ENCODE peak calls at places on chromosomes 16 and 17, in five cellular contexts. H is lung microvascular endothelial cell; F is activated T-cell treated with anti-CD3 and anti-CD28 coated beads, Interleukin-2, amount 50 U/mL, for 72 hours; G is NCI-H446; E is NCI-H1105. N is an unnamed sample.
A peak's percentile ranks its signal among the peaks of the same experiment; 100 is the strongest.

GRCh38 chr17:77428901-77429734 is 288.3 kb downstream of the SEC14L1 start:
- DNase-seq in H (peak; percentile 44), F (no peak), G (no peak), E (no peak), N (no peak)

GRCh38 chr17:1455291-1455747 is 713 bp downstream of the CRK start:
- DNase-seq in H (peak; percentile 72), F (peak; percentile 47), G (no peak), E (peak; percentile 16), N (peak; percentile 89)

GRCh38 chr17:44204453-44204882 is 4.8 kb upstream of the ATXN7L3 start:
- DNase-seq in H (no peak), F (no peak), G (no peak), E (no peak), N (no peak)

GRCh38 chr17:42975265-42975664 is 4.6 kb downstream of the PTGES3L start:
- DNase-seq in H (no peak), F (no peak), G (no peak), E (no peak), N (no peak)

GRCh38 chr16:29680180-29680598 is 1.2 kb downstream of the QPRT start:
- DNase-seq in H (no peak), F (no peak), G (no peak), E (no peak), N (no peak)

GRCh38 chr16:17939723-17940122 is 396.8 kb downstream of the NPIPA8 start:
- DNase-seq in H (no peak), F (no peak), G (no peak), E (no peak), N (no peak)

GRCh38 chr17:80455328-80455710 is 21.1 kb downstream of the NPTX1 start:
- DNase-seq in H (peak; percentile 65), F (peak; percentile 57), G (no peak), E (no peak), N (peak; percentile 76)

GRCh38 chr17:74815671-74816370 is 39.7 kb upstream of the NAT9 start:
- DNase-seq in H (no peak), F (no peak), G (no peak), E (no peak), N (no peak)

GRCh38 chr17:38869647-38870258 is at the start of gene LASP1:
- DNase-seq in H (peak; percentile 91), F (peak; percentile 93), G (peak; percentile 68), E (peak; percentile 77), N (peak; percentile 54)

GRCh38 chr17:82225368-82226029 is 3.3 kb upstream of the SLC16A3 start:
- DNase-seq in H (no peak), F (no peak), G (no peak), E (no peak), N (no peak)

GRCh38 chr16:84806256-84806889 is 13.4 kb upstream of the CRISPLD2 start:
- DNase-seq in H (peak; percentile 35), F (peak; percentile 15), G (no peak), E (no peak), N (peak; percentile 83)

GRCh38 chr16:66441586-66442375 is 14.7 kb downstream of the BEAN1 start:
- DNase-seq in H (no peak), F (no peak), G (no peak), E (no peak), N (no peak)

GRCh38 chr16:59192551-59193199 is 458.6 kb upstream of the GOT2 start:
- DNase-seq in H (peak; percentile 43), F (peak; percentile 46), G (no peak), E (no peak), N (no peak)

GRCh38 chr17:34424814-34425490 is 61.9 kb upstream of the CCL1 start:
- DNase-seq in H (no peak), F (no peak), G (no peak), E (no peak), N (no peak)

GRCh38 chr17:2138768-2139167 is 83.9 kb downstream of the HIC1 start:
- DNase-seq in H (peak; percentile 15), F (no peak), G (no peak), E (peak; percentile 83), N (no peak)

GRCh38 chr16:19744670-19745069 is 26.6 kb downstream of the IQCK start:
- DNase-seq in H (peak; percentile 71), F (no peak), G (no peak), E (no peak), N (no peak)

GRCh38 chr17:58691701-58692238 is at the start of gene TEX14:
- DNase-seq in H (no peak), F (no peak), G (no peak), E (no peak), N (no peak)

GRCh38 chr17:62008294-62008693 is 56.8 kb downstream of the MED13 start:
- DNase-seq in H (no peak), F (no peak), G (no peak), E (no peak), N (no peak)

GRCh38 chr16:2529061-2529931 is 1.9 kb downstream of the CEMP1 start:
- DNase-seq in H (no peak), F (no peak), G (no peak), E (no peak), N (no peak)

GRCh38 chr17:67212716-67213417 is 32.1 kb downstream of the HELZ start:
- DNase-seq in H (no peak), F (no peak), G (no peak), E (no peak), N (no peak)

GRCh38 chr16:10181196-10182162 is 749 bp downstream of the GRIN2A start:
- DNase-seq in H (peak; percentile 60), F (peak; percentile 48), G (no peak), E (no peak), N (peak; percentile 75)

GRCh38 chr17:17732444-17732843 is 51.2 kb downstream of the RAI1 start:
- DNase-seq in H (no peak), F (no peak), G (no peak), E (no peak), N (no peak)

GRCh38 chr16:89801800-89802199 is 14.6 kb downstream of the FANCA start:
- DNase-seq in H (peak; percentile 86), F (no peak), G (no peak), E (no peak), N (no peak)

GRCh38 chr17:83182620-83183063 is 103.2 kb downstream of the METRNL start:
- DNase-seq in H (no peak), F (no peak), G (no peak), E (no peak), N (peak; percentile 67)

GRCh38 chr16:11252482-11252931 is 3.5 kb downstream of the SOCS1 start:
- DNase-seq in H (no peak), F (peak; percentile 51), G (no peak), E (no peak), N (no peak)

GRCh38 chr17:50115744-50116143 is 14.2 kb downstream of the SAMD14 start:
- DNase-seq in H (no peak), F (no peak), G (no peak), E (no peak), N (no peak)

GRCh38 chr16:87274808-87275207 is 42.4 kb downstream of the C16orf95 start:
- DNase-seq in H (no peak), F (no peak), G (no peak), E (no peak), N (no peak)

GRCh38 chr16:79184464-79184863 is 416.1 kb downstream of the MAF start:
- DNase-seq in H (no peak), F (no peak), G (no peak), E (no peak), N (no peak)